ENCODE peak calls at places on chromosomes 2 and 18, in six cellular contexts. One of them, this sample, is unnamed.

GRCh38 chr2:182522930-182523541 is 96.2 kb upstream of the PDE1A start:
- DNase-seq in GM12878: no peak
- DNase-seq in GM12891: no peak
- DNase-seq in H1: no peak
- DNase-seq in K562: no peak
- DNase-seq in HepG2: no peak
- DNase-seq in this sample: no peak

GRCh38 chr2:64222351-64222750 is 78.1 kb upstream of the PELI1 start:
- DNase-seq in GM12878: no peak
- DNase-seq in GM12891: no peak
- DNase-seq in HepG2: no peak
- DNase-seq in K562: no peak
- DNase-seq in H1: no peak
- DNase-seq in this sample: no peak

GRCh38 chr2:24077535-24077877 is 1.4 kb upstream of the SF3B6 start:
- DNase-seq in GM12878: no peak
- DNase-seq in K562: no peak
- DNase-seq in HepG2: no peak
- DNase-seq in H1: no peak
- DNase-seq in GM12891: no peak
- DNase-seq in this sample: no peak

GRCh38 chr2:142872900-142873724 is 4.4 kb upstream of the KYNU start:
- DNase-seq in HepG2: peak
- DNase-seq in GM12878: no peak
- DNase-seq in GM12891: no peak
- DNase-seq in K562: no peak
- DNase-seq in H1: no peak
- DNase-seq in this sample: no peak

GRCh38 chr2:159904127-159904564 is 106.1 kb upstream of the CD302 start:
- DNase-seq in GM12878: no peak
- DNase-seq in H1: no peak
- DNase-seq in HepG2: no peak
- DNase-seq in K562: no peak
- DNase-seq in GM12891: peak
- DNase-seq in this sample: peak

GRCh38 chr2:231930601-231931281 is 4.5 kb upstream of the NPPC start:
- DNase-seq in HepG2: no peak
- DNase-seq in H1: peak
- DNase-seq in GM12878: no peak
- DNase-seq in K562: no peak
- DNase-seq in GM12891: no peak
- DNase-seq in this sample: no peak

GRCh38 chr2:71129114-71129890 is 727 bp downstream of the MCEE start:
- DNase-seq in GM12891: no peak
- DNase-seq in GM12878: no peak
- DNase-seq in K562: no peak
- DNase-seq in H1: no peak
- DNase-seq in HepG2: no peak
- DNase-seq in this sample: no peak

GRCh38 chr2:37456479-37456878 is 112.0 kb downstream of the QPCT start:
- DNase-seq in GM12891: no peak
- DNase-seq in H1: no peak
- DNase-seq in HepG2: no peak
- DNase-seq in K562: no peak
- DNase-seq in GM12878: no peak
- DNase-seq in this sample: no peak

GRCh38 chr2:117948585-117948984 is 65.3 kb downstream of the CCDC93 start:
- DNase-seq in GM12891: no peak
- DNase-seq in HepG2: no peak
- DNase-seq in K562: no peak
- DNase-seq in GM12878: no peak
- DNase-seq in H1: no peak
- DNase-seq in this sample: no peak

GRCh38 chr2:207180741-207181140 is 15.0 kb upstream of the KLF7 start:
- DNase-seq in GM12891: no peak
- DNase-seq in HepG2: no peak
- DNase-seq in H1: no peak
- DNase-seq in K562: no peak
- DNase-seq in GM12878: no peak
- DNase-seq in this sample: no peak

GRCh38 chr2:173092844-173093402 is 17.3 kb downstream of the MAP3K20 start:
- DNase-seq in HepG2: no peak
- DNase-seq in H1: no peak
- DNase-seq in GM12878: no peak
- DNase-seq in GM12891: no peak
- DNase-seq in K562: no peak
- DNase-seq in this sample: no peak

GRCh38 chr2:95009009-95009760 is 16.3 kb upstream of the MAL start:
- DNase-seq in H1: no peak
- DNase-seq in K562: no peak
- DNase-seq in GM12891: no peak
- DNase-seq in GM12878: no peak
- DNase-seq in HepG2: no peak
- DNase-seq in this sample: no peak

GRCh38 chr18:61535401-61535800 is 202.2 kb downstream of the CDH20 start:
- DNase-seq in HepG2: no peak
- DNase-seq in GM12878: no peak
- DNase-seq in H1: no peak
- DNase-seq in K562: no peak
- DNase-seq in GM12891: no peak
- DNase-seq in this sample: no peak

GRCh38 chr18:43192408-43192807 is 76.9 kb upstream of the RIT2 start:
- DNase-seq in K562: no peak
- DNase-seq in GM12891: no peak
- DNase-seq in H1: no peak
- DNase-seq in HepG2: no peak
- DNase-seq in GM12878: no peak
- DNase-seq in this sample: no peak

GRCh38 chr2:189372688-189373257 is 68.5 kb upstream of the WDR75 start:
- DNase-seq in GM12891: no peak
- DNase-seq in HepG2: no peak
- DNase-seq in H1: no peak
- DNase-seq in K562: no peak
- DNase-seq in GM12878: no peak
- DNase-seq in this sample: no peak

GRCh38 chr2:70828914-70829824 is 6.4 kb downstream of the CD207 start:
- DNase-seq in K562: no peak
- DNase-seq in GM12891: no peak
- DNase-seq in H1: no peak
- DNase-seq in HepG2: no peak
- DNase-seq in GM12878: no peak
- DNase-seq in this sample: no peak

GRCh38 chr2:68770271-68771111 is 35.9 kb downstream of the ARHGAP25 start:
- DNase-seq in HepG2: no peak
- DNase-seq in GM12891: no peak
- DNase-seq in H1: no peak
- DNase-seq in GM12878: no peak
- DNase-seq in K562: no peak
- DNase-seq in this sample: no peak

GRCh38 chr2:207253946-207254345 is 88.2 kb upstream of the KLF7 start:
- DNase-seq in GM12878: no peak
- DNase-seq in HepG2: no peak
- DNase-seq in H1: no peak
- DNase-seq in GM12891: no peak
- DNase-seq in K562: no peak
- DNase-seq in this sample: no peak

GRCh38 chr2:1835581-1836201 is 91.4 kb upstream of the PXDN start:
- DNase-seq in HepG2: no peak
- DNase-seq in K562: no peak
- DNase-seq in GM12891: no peak
- DNase-seq in GM12878: no peak
- DNase-seq in H1: no peak
- DNase-seq in this sample: no peak

GRCh38 chr2:233354500-233354924 is 218 bp downstream of the DGKD start:
- DNase-seq in GM12891: no peak
- DNase-seq in K562: no peak
- DNase-seq in H1: no peak
- DNase-seq in GM12878: no peak
- DNase-seq in HepG2: no peak
- DNase-seq in this sample: no peak

GRCh38 chr2:233353101-233353768 is 1.1 kb upstream of the DGKD start:
- DNase-seq in GM12878: no peak
- DNase-seq in K562: peak
- DNase-seq in GM12891: no peak
- DNase-seq in H1: no peak
- DNase-seq in HepG2: no peak
- DNase-seq in this sample: peak

GRCh38 chr2:233354971-233355574 is 779 bp downstream of the DGKD start:
- DNase-seq in GM12878: no peak
- DNase-seq in GM12891: no peak
- DNase-seq in HepG2: no peak
- DNase-seq in H1: peak
- DNase-seq in K562: no peak
- DNase-seq in this sample: no peak

GRCh38 chr2:233352141-233352842 is 2.0 kb upstream of the DGKD start:
- DNase-seq in H1: no peak
- DNase-seq in GM12891: no peak
- DNase-seq in K562: no peak
- DNase-seq in HepG2: no peak
- DNase-seq in GM12878: no peak
- DNase-seq in this sample: no peak

GRCh38 chr2:233353769-233354499 is at the start of gene DGKD:
- DNase-seq in GM12878: no peak
- DNase-seq in H1: peak
- DNase-seq in GM12891: peak
- DNase-seq in K562: peak
- DNase-seq in HepG2: peak
- DNase-seq in this sample: peak
- TF ChIP-seq POLR2A in GM12878: peak
- TF ChIP-seq POLR2A in H1: no peak
- TF ChIP-seq POLR2A in GM12891: peak
- TF ChIP-seq POLR2A in K562: no peak
- TF ChIP-seq POLR2A in HepG2: peak
- TF ChIP-seq POLR2A in this sample: peak

DNA sequence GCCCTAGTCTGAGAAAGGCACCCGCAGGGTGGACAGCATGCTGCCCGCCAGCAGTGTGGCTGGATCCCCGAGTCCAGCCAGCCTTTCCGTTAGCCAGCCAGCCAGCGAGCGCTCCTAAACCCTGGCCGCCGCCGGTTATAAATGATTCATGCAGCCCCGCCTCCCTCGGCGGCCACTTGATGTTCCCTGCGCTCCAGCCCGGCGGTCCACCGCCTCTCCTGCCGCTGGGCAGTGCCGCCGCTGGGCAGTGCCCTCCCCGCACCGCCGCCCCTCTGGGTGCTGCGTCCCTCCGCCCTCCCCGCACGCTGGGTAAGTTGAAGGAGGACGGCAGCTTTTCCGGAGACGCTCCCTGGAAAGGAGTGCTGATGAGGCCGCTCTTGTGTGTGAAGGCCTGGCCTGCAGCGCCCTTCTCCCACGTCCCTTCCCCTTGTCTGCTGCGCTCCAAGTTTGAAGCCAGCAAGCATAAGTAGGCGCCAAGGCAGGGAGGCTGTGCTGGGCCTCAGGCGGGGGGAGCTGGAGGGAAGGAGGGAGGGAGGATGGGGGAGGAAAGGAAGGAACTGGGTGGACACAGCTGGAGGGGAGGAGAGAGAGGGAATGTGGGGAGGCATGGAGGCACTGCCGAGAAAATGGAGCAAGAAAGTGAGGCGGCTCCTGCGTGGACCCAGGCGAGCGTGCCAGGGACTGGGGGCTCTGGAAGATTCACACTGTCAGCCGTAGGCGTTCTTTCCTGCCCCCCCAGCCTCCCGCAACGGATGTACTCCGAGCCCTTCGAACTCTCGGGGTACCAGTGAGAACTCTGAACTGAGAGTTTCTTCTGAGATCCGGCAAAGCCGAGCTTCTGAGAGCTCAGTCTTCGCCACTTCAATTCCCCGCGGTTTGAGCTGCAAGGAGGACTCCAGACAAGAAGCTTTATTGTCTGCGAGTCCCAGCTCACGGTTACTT is 131.9 kb downstream of the GLI2 start:
- DNase-seq in HepG2: no peak
- DNase-seq in K562: peak
- DNase-seq in GM12878: no peak
- DNase-seq in H1: peak
- DNase-seq in GM12891: no peak
- DNase-seq in this sample: no peak
- TF ChIP-seq TAF1 in HepG2: no peak
- TF ChIP-seq TAF1 in K562: no peak
- TF ChIP-seq TAF1 in GM12878: no peak
- TF ChIP-seq TAF1 in H1: no peak
- TF ChIP-seq TAF1 in GM12891: no peak
- TF ChIP-seq TAF1 in this sample: no peak

DNA sequence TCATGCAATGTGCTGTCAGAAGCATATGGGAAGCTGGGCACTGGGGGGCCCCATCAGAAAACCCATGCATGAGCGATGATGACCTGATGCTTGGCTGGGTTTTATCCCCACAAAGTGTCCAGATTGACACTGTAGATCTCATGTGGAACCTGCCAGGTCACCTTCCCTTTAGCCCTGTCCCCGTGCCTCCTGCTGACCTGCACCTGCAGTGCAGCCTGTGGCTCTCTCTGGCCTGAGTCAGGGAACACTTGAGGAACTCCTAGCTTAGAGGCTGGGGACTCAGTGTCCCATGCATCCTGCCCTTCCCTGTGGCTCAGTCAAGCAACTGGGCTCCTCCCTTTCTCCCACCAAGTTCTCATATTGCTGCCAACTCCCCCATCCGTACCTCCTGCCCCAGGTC is 57.7 kb downstream of the PDCL3 start:
- DNase-seq in GM12891: no peak
- DNase-seq in H1: no peak
- DNase-seq in HepG2: no peak
- DNase-seq in GM12878: no peak
- DNase-seq in K562: no peak
- DNase-seq in this sample: no peak
- TF ChIP-seq POLR2A in GM12891: no peak
- TF ChIP-seq POLR2A in H1: no peak
- TF ChIP-seq POLR2A in HepG2: no peak
- TF ChIP-seq POLR2A in GM12878: no peak
- TF ChIP-seq POLR2A in K562: no peak
- TF ChIP-seq POLR2A in this sample: no peak

GRCh38 chr2:205758051-205758450 is 75.8 kb downstream of the NRP2 start:
- DNase-seq in GM12878: no peak
- DNase-seq in GM12891: no peak
- DNase-seq in HepG2: no peak
- DNase-seq in K562: no peak
- DNase-seq in H1: no peak
- DNase-seq in this sample: no peak
- TF ChIP-seq TAF1 in GM12878: no peak
- TF ChIP-seq TAF1 in GM12891: no peak
- TF ChIP-seq TAF1 in HepG2: no peak
- TF ChIP-seq TAF1 in K562: no peak
- TF ChIP-seq TAF1 in H1: no peak
- TF ChIP-seq TAF1 in this sample: no peak

GRCh38 chr2:112627060-112628040 is 18.4 kb upstream of the SLC20A1 start:
- DNase-seq in GM12891: no peak
- DNase-seq in GM12878: no peak
- DNase-seq in HepG2: no peak
- DNase-seq in K562: no peak
- DNase-seq in H1: no peak
- DNase-seq in this sample: no peak
- TF ChIP-seq POLR2A in GM12891: no peak
- TF ChIP-seq POLR2A in GM12878: no peak
- TF ChIP-seq POLR2A in HepG2: no peak
- TF ChIP-seq POLR2A in K562: no peak
- TF ChIP-seq POLR2A in H1: no peak
- TF ChIP-seq POLR2A in this sample: no peak

This sample was measured in GM12892.